ENCODE peak calls at places on chromosomes 1 and 21, in ten cellular contexts. G is stimulated activated CD8-positive, alpha-beta memory T cell treated with anti-CD3 and anti-CD28 coated beads, Interleukin-15, amount 100 ng/mL, for 24 hours; S is stimulated activated CD4-positive, alpha-beta T cell treated with anti-CD3 and anti-CD28 coated beads, Interleukin-4, amount 100 ng/mL, for 48 hours; I is mesendoderm; H is H54; J is germinal center; O is fibroblast of gingiva; B is epithelial cell of prostate; C is left colon; A is GM12891. R is an unnamed sample.

GRCh38 chr21:46663754-46664153 is 28.3 kb downstream of the PRMT2 start:
- DNase-seq in I (no peak), G (no peak), B (peak; percentile 27), J (no peak), O (no peak), S (no peak), A (no peak), C (no peak), H (no peak), R (no peak)

GRCh38 chr1:53541761-53542550 is 82.8 kb downstream of the DMRTB1 start:
- DNase-seq in H (peak; percentile 73), I (peak; percentile 38), B (no peak), O (peak; percentile 96), S (no peak), A (no peak), G (no peak), J (no peak), C (no peak), R (peak; percentile 80)

GRCh38 chr1:115168026-115168425 is 78.7 kb upstream of the TSPAN2 start:
- DNase-seq in C (no peak), B (peak; percentile 31), H (no peak), I (no peak), J (no peak), G (no peak), A (no peak), O (no peak), S (no peak), R (no peak)

GRCh38 chr1:181604482-181604881 is 121.2 kb downstream of the CACNA1E start:
- DNase-seq in J (no peak), O (no peak), C (no peak), H (no peak), A (no peak), B (no peak), I (no peak), G (no peak), S (no peak), R (no peak)

GRCh38 chr1:91700332-91700731 is 185.6 kb downstream of the TGFBR3 start:
- DNase-seq in C (no peak), O (peak; percentile 37), H (peak; percentile 26), S (no peak), J (no peak), B (no peak), I (no peak), G (no peak), A (no peak), R (no peak)

GRCh38 chr1:117942293-117942692 is 12.8 kb downstream of the WDR3 start:
- DNase-seq in G (no peak), A (no peak), C (no peak), O (no peak), I (no peak), B (no peak), H (no peak), J (no peak), S (no peak), R (no peak)

GRCh38 chr1:228082975-228083870 is 715 bp downstream of the ARF1 start:
- DNase-seq in J (peak; percentile 54), S (no peak), G (no peak), O (peak; percentile 52), B (no peak), I (peak; percentile 41), A (no peak), C (peak; percentile 73), H (no peak), R (no peak)

GRCh38 chr1:172382406-172382805 is 38.1 kb upstream of the C1orf105 start:
- DNase-seq in S (no peak), O (no peak), I (no peak), H (no peak), B (no peak), G (no peak), J (no peak), C (no peak), A (no peak), R (no peak)

GRCh38 chr1:229596961-229597699 is 28.8 kb downstream of the TAF5L start:
- DNase-seq in S (no peak), J (no peak), A (no peak), I (no peak), G (no peak), O (peak; percentile 85), C (peak; percentile 12), H (no peak), B (no peak), R (no peak)

GRCh38 chr1:177779325-177779965 is 190.4 kb downstream of the SEC16B start:
- DNase-seq in H (no peak), O (no peak), I (peak; percentile 10), C (no peak), J (no peak), A (no peak), B (no peak), G (no peak), S (no peak), R (no peak)

GRCh38 chr1:111648826-111649225 is 29.2 kb downstream of the RAP1A start:
- DNase-seq in I (no peak), B (no peak), H (no peak), G (no peak), S (no peak), J (no peak), C (no peak), A (no peak), O (no peak), R (no peak)

GRCh38 chr1:56824956-56825355 is 5.8 kb upstream of the FYB2 start:
- DNase-seq in O (no peak), B (no peak), H (no peak), A (no peak), I (no peak), G (no peak), C (no peak), S (no peak), J (no peak), R (no peak)

GRCh38 chr21:33230518-33231324 is 983 bp downstream of the IFNAR2 start:
- DNase-seq in O (peak; percentile 37), I (peak; percentile 59), J (peak; percentile 62), C (peak; percentile 69), A (peak; percentile 37), B (peak; percentile 60), H (peak; percentile 63), G (no peak), S (no peak), R (peak; percentile 33)

GRCh38 chr1:57232500-57232899 is 191.4 kb downstream of the DAB1 start:
- DNase-seq in B (no peak), A (no peak), C (no peak), S (no peak), O (no peak), H (no peak), I (peak; percentile 56), J (no peak), G (no peak), R (no peak)

GRCh38 chr1:210400043-210400840 is 71.5 kb downstream of the HHAT start:
- DNase-seq in B (no peak), S (peak; percentile 27), A (peak; percentile 15), O (peak; percentile 40), H (peak; percentile 67), J (peak; percentile 50), C (peak; percentile 34), G (no peak), I (peak; percentile 86), R (peak; percentile 58)

GRCh38 chr21:42716074-42716473 is 62.7 kb downstream of the PDE9A start:
- DNase-seq in C (no peak), B (no peak), H (no peak), S (no peak), J (no peak), A (no peak), G (no peak), O (no peak), I (no peak), R (no peak)

GRCh38 chr1:225824522-225824921 is 14.6 kb downstream of the EPHX1 start:
- DNase-seq in B (no peak), I (no peak), J (no peak), G (no peak), S (no peak), C (no peak), O (no peak), A (no peak), H (no peak), R (no peak)

GRCh38 chr1:198238121-198238520 is 81.3 kb downstream of the NEK7 start:
- DNase-seq in O (no peak), S (no peak), G (no peak), A (no peak), I (no peak), C (peak; percentile 23), H (no peak), J (no peak), B (no peak), R (no peak)

GRCh38 chr1:47663286-47663685 is 225.4 kb downstream of the FOXD2 start:
- DNase-seq in B (no peak), G (no peak), O (no peak), H (no peak), C (no peak), J (peak; percentile 10), I (no peak), S (no peak), A (no peak), R (no peak)

R was measured in T1000.